ENCODE peak calls at places on chromosomes 13 and 19, in nine cellular contexts. G is HL-60, S is tibial artery, R is GM12865, A is endodermal cell, Y is astrocyte of the spinal cord, C is uterus, Z is BJ, W is neural progenitor cell. V is an unnamed sample.

GRCh38 chr19:42113641-42114348 is 18.5 kb downstream of the POU2F2 start:
- DNase-seq in G (no peak), S (no peak), R (peak; percentile 85), A (peak; percentile 84), Y (peak; percentile 95), C (no peak), Z (peak; percentile 91), W (no peak), V (peak; percentile 76)

GRCh38 chr13:60453490-60453889 is 56.5 kb downstream of the TDRD3 start:
- DNase-seq in G (no peak), S (no peak), R (no peak), A (no peak), Y (peak; percentile 58), C (no peak), Z (no peak), W (peak; percentile 19), V (no peak)

GRCh38 chr19:16316506-16316882 is 8.1 kb upstream of the KLF2 start:
- DNase-seq in G (peak; percentile 42), S (no peak), R (no peak), A (no peak), Y (no peak), C (no peak), Z (no peak), W (no peak), V (no peak)

GRCh38 chr13:43546260-43546659 is 240.5 kb downstream of the ENOX1 start:
- DNase-seq in G (no peak), S (no peak), R (no peak), A (no peak), Y (no peak), C (peak; percentile 35), Z (no peak), W (peak; percentile 5), V (no peak)

GRCh38 chr19:18677156-18677555 is 6.3 kb upstream of the CRTC1 start:
- DNase-seq in G (no peak), S (no peak), R (no peak), A (no peak), Y (no peak), C (no peak), Z (no peak), W (no peak), V (no peak)

GRCh38 chr13:30043631-30043925 is 193.2 kb upstream of the UBL3 start:
- DNase-seq in G (no peak), S (no peak), R (peak; percentile 19), A (no peak), Y (no peak), C (no peak), Z (no peak), W (no peak), V (no peak)

GRCh38 chr13:40993119-40993518 is 26.0 kb downstream of the ELF1 start:
- DNase-seq in G (no peak), S (no peak), R (no peak), A (peak; percentile 49), Y (peak; percentile 33), C (no peak), Z (no peak), W (peak; percentile 15), V (no peak)

GRCh38 chr13:95535243-95535642 is 17.3 kb upstream of the CLDN10 start:
- DNase-seq in G (no peak), S (no peak), R (peak; percentile 26), A (no peak), Y (peak; percentile 81), C (no peak), Z (no peak), W (no peak), V (no peak)

GRCh38 chr13:110759710-110760109 is 46.2 kb downstream of the ING1 start:
- DNase-seq in G (no peak), S (no peak), R (no peak), A (no peak), Y (peak; percentile 32), C (no peak), Z (no peak), W (no peak), V (no peak)

GRCh38 chr13:99963832-99964339 is 7.7 kb downstream of the ZIC5 start:
- DNase-seq in G (no peak), S (no peak), R (no peak), A (no peak), Y (no peak), C (no peak), Z (no peak), W (no peak), V (no peak)
- H3K4me3 ChIP-seq in G (no peak overlapping the region), S (no peak overlapping the region), R (no peak overlapping the region), A (no peak overlapping the region), Y (no peak overlapping the region), C (no peak overlapping the region), Z (no peak overlapping the region), W (no peak overlapping the region), V (no peak overlapping the region)

DNA sequence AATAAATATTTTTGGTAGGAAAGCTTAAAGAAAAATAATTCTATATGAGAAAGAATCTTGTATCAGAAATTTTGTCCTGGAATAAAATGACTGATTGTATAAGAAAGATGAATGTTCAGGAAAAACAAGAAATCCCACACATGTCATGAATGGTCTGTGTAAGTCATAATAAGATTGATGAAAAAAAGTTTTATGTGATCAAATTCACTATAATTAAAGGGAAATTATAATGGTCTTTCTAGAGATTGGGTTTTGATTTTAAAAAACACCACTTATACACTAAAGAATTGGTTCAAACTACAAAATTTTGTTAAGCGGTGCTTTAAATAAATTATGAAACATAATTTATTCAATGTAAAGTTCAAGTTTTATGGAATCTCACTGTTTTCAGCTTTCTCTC is 7.2 kb upstream of the ZNF841 start:
- DNase-seq in G (no peak), S (no peak), R (no peak), A (no peak), Y (no peak), C (no peak), Z (no peak), W (no peak), V (no peak)
- H3K4me3 ChIP-seq in G (no peak overlapping the region), S (no peak overlapping the region), R (no peak overlapping the region), A (no peak overlapping the region), Y (no peak overlapping the region), C (no peak overlapping the region), Z (no peak overlapping the region), W (no peak overlapping the region), V (no peak overlapping the region)

DNA sequence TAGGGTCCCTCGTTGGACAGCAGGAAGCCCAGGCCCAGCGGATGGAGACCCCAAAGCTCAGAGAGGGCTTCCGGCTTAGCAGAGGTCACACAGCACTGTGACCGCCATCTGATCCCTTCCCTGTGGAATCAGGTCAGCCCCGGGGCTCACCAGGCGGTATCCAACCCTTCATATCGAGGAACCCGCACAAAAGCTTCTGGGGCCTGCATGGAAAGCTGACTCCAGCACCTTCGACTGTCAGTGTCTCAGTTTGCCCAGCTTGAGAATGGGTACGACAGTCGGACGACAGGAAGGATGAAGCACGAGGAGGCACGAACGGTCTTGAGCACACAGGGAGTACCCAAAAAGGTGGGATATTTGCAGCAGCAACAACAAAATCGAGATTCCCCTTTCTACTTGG is 2.6 kb downstream of the TLE5 start:
- DNase-seq in G (no peak), S (no peak), R (no peak), A (peak; percentile 34), Y (no peak), C (no peak), Z (no peak), W (no peak), V (no peak)
- H3K4me3 ChIP-seq in G (no peak overlapping the region), S (no peak overlapping the region), R (no peak overlapping the region), A (peak overlapping the region; percentile 87), Y (no peak overlapping the region), C (no peak overlapping the region), Z (no peak overlapping the region), W (no peak overlapping the region), V (no peak overlapping the region)

GRCh38 chr19:3785938-3786824 is at the start of gene MATK:
- DNase-seq in G (peak; percentile 55), S (no peak), R (no peak), A (peak; percentile 69), Y (no peak), C (no peak), Z (no peak), W (peak; percentile 58), V (no peak)
- H3K4me3 ChIP-seq in G (peak within 1 kb of the TSS; percentile 49), S (no peak within 1 kb of the TSS), R (no peak within 1 kb of the TSS), A (peak within 1 kb of the TSS; percentile 65), Y (no peak within 1 kb of the TSS), C (no peak within 1 kb of the TSS), Z (no peak within 1 kb of the TSS), W (peak within 1 kb of the TSS; percentile 88), V (no peak within 1 kb of the TSS)

GRCh38 chr13:39417643-39418042 is 185.3 kb downstream of the LHFPL6 start:
- DNase-seq in G (no peak), S (no peak), R (no peak), A (peak; percentile 85), Y (peak; percentile 77), C (no peak), Z (no peak), W (peak; percentile 49), V (peak; percentile 57)
- H3K4me3 ChIP-seq in G (no peak overlapping the region), S (peak overlapping the region; percentile 33), R (no peak overlapping the region), A (peak overlapping the region; percentile 58), Y (peak overlapping the region; percentile 28), C (no peak overlapping the region), Z (no peak overlapping the region), W (peak overlapping the region; percentile 21), V (no peak overlapping the region)

GRCh38 chr19:45616709-45617027 is 14.7 kb upstream of the GPR4 start:
- DNase-seq in G (no peak), S (no peak), R (no peak), A (peak; percentile 83), Y (no peak), C (no peak), Z (no peak), W (no peak), V (no peak)
- H3K4me3 ChIP-seq in G (no peak overlapping the region), S (no peak overlapping the region), R (no peak overlapping the region), A (peak overlapping the region; percentile 60), Y (no peak overlapping the region), C (no peak overlapping the region), Z (no peak overlapping the region), W (peak overlapping the region; percentile 55), V (no peak overlapping the region)

GRCh38 chr19:1252221-1252817 is 3.9 kb downstream of the MIDN start:
- DNase-seq in G (peak; percentile 84), S (peak; percentile 98), R (peak; percentile 78), A (no peak), Y (peak; percentile 97), C (no peak), Z (peak; percentile 81), W (no peak), V (peak; percentile 97)
- H3K4me3 ChIP-seq in G (peak overlapping the region; percentile 89), S (peak overlapping the region; percentile 67), R (peak overlapping the region; percentile 61), A (peak overlapping the region; percentile 85), Y (peak overlapping the region; percentile 65), C (peak overlapping the region; percentile 86), Z (peak overlapping the region; percentile 73), W (peak overlapping the region; percentile 90), V (peak overlapping the region; percentile 93)

GRCh38 chr19:45406165-45406956 is at the start of gene POLR1G:
- DNase-seq in G (peak; percentile 74), S (peak; percentile 87), R (peak; percentile 87), A (peak; percentile 92), Y (peak; percentile 92), C (peak; percentile 72), Z (no peak), W (peak; percentile 88), V (peak; percentile 91)

GRCh38 chr19:45404557-45405434 is at the start of gene PPP1R13L:
- DNase-seq in G (no peak), S (peak; percentile 93), R (peak; percentile 58), A (peak; percentile 97), Y (peak; percentile 87), C (peak; percentile 75), Z (no peak), W (peak; percentile 86), V (peak; percentile 92)

GRCh38 chr19:45406957-45407375 is 522 bp downstream of the POLR1G start:
- DNase-seq in G (no peak), S (no peak), R (peak; percentile 35), A (no peak), Y (no peak), C (no peak), Z (no peak), W (no peak), V (no peak)

GRCh38 chr19:45403781-45404556 is 900 bp downstream of the PPP1R13L start:
- DNase-seq in G (no peak), S (no peak), R (peak; percentile 73), A (peak; percentile 97), Y (peak; percentile 22), C (peak; percentile 37), Z (no peak), W (peak; percentile 77), V (peak; percentile 70)

GRCh38 chr19:45405435-45406164 is 731 bp upstream of the PPP1R13L start:
- DNase-seq in G (peak; percentile 70), S (peak; percentile 94), R (peak; percentile 87), A (peak; percentile 97), Y (peak; percentile 92), C (peak; percentile 88), Z (peak; percentile 67), W (peak; percentile 92), V (peak; percentile 96)
- H3K4me3 ChIP-seq in G (peak overlapping the region; percentile 99), S (peak overlapping the region; percentile 64), R (peak overlapping the region; percentile 85), A (peak overlapping the region; percentile 91), Y (peak overlapping the region; percentile 86), C (peak overlapping the region; percentile 69), Z (peak overlapping the region; percentile 92), W (peak overlapping the region; percentile 65), V (peak overlapping the region; percentile 48)

V was measured in aorta.